ENCODE peak calls at places on chromosomes 6 and 20, in five cellular contexts. V is mesendoderm, O is uterus, L is hepatocyte, N is right cardiac atrium. Z is an unnamed sample.

GRCh38 chr6:135830452-135830851 is 21.0 kb upstream of the PDE7B start:
- DNase-seq in O (no peak), L (no peak), V (no peak), N (no peak), Z (no peak)

GRCh38 chr20:57769756-57770155 is 59.9 kb upstream of the PMEPA1 start:
- DNase-seq in O (no peak), L (no peak), N (peak), V (peak), Z (no peak)

GRCh38 chr6:53615633-53616449 is 49.7 kb downstream of the KLHL31 start:
- DNase-seq in O (no peak), L (peak), V (peak), N (no peak), Z (no peak)

GRCh38 chr6:105714846-105715245 is 312.0 kb upstream of the PREP start:
- DNase-seq in V (no peak), L (no peak), O (no peak), N (no peak), Z (no peak)

GRCh38 chr6:68333444-68333843 is 301.6 kb upstream of the ADGRB3 start:
- DNase-seq in L (peak), V (no peak), N (no peak), O (no peak), Z (no peak)

GRCh38 chr6:113820751-113821150 is 36.4 kb upstream of the MARCKS start:
- DNase-seq in O (no peak), V (no peak), N (no peak), L (no peak), Z (no peak)

GRCh38 chr20:44153636-44154043 is 33.3 kb downstream of the JPH2 start:
- DNase-seq in O (peak), V (peak), L (no peak), N (no peak), Z (no peak)

GRCh38 chr20:3243718-3244358 is 4.8 kb upstream of the SLC4A11 start:
- DNase-seq in O (no peak), N (no peak), V (no peak), L (no peak), Z (no peak)

GRCh38 chr6:35893246-35893645 is 27.7 kb downstream of the SRPK1 start:
- DNase-seq in V (peak), O (no peak), N (no peak), L (no peak), Z (peak)

GRCh38 chr20:25471020-25471419 is 63.5 kb downstream of the GINS1 start:
- DNase-seq in L (no peak), N (no peak), O (no peak), V (no peak), Z (no peak)

GRCh38 chr6:137673603-137674002 is 179.4 kb upstream of the OLIG3 start:
- DNase-seq in V (no peak), N (no peak), L (no peak), O (no peak), Z (no peak)

GRCh38 chr6:25387483-25387882 is 108.3 kb downstream of the CARMIL1 start:
- DNase-seq in O (no peak), N (no peak), L (no peak), V (no peak), Z (no peak)

GRCh38 chr6:6699741-6700367 is 111.3 kb downstream of the LY86 start:
- DNase-seq in L (peak), O (peak), V (peak), N (peak), Z (peak)

GRCh38 chr20:47040506-47041125 is 146.0 kb downstream of the EYA2 start:
- DNase-seq in L (no peak), O (no peak), N (no peak), V (no peak), Z (no peak)

GRCh38 chr20:6766433-6766832 is 1.1 kb upstream of the BMP2 start:
- DNase-seq in V (no peak), N (peak), L (no peak), O (no peak), Z (no peak)

GRCh38 chr20:54257090-54257816 is 49.4 kb downstream of the PFDN4 start:
- DNase-seq in N (no peak), V (peak), O (peak), L (peak), Z (no peak)

GRCh38 chr6:87393026-87393622 is 14.6 kb upstream of the CFAP206 start:
- DNase-seq in V (peak), L (peak), N (no peak), O (no peak), Z (no peak)

GRCh38 chr6:28537509-28538140 is 11.9 kb downstream of the GPX5 start:
- DNase-seq in O (no peak), L (peak), V (peak), N (no peak), Z (no peak)

GRCh38 chr20:38002422-38002821 is 30.8 kb downstream of the TTI1 start:
- DNase-seq in L (no peak), O (no peak), V (no peak), N (no peak), Z (no peak)

GRCh38 chr6:87436435-87436834 is 28.7 kb downstream of the CFAP206 start:
- DNase-seq in O (peak), N (peak), L (peak), V (peak), Z (no peak)

GRCh38 chr6:142926494-142927273 is 18.3 kb downstream of the HIVEP2 start:
- DNase-seq in O (peak), N (peak), V (peak), L (peak), Z (peak)

GRCh38 chr20:2052741-2053140 is 48.9 kb upstream of the STK35 start:
- DNase-seq in O (no peak), V (peak), N (no peak), L (no peak), Z (no peak)

GRCh38 chr6:159953091-159953581 is 15.7 kb upstream of the IGF2R start:
- DNase-seq in V (no peak), O (peak), N (peak), L (peak), Z (no peak)

GRCh38 chr20:10398834-10399369 is 35.1 kb downstream of the MKKS start:
- DNase-seq in N (no peak), O (no peak), L (no peak), V (peak), Z (no peak)

DNA sequence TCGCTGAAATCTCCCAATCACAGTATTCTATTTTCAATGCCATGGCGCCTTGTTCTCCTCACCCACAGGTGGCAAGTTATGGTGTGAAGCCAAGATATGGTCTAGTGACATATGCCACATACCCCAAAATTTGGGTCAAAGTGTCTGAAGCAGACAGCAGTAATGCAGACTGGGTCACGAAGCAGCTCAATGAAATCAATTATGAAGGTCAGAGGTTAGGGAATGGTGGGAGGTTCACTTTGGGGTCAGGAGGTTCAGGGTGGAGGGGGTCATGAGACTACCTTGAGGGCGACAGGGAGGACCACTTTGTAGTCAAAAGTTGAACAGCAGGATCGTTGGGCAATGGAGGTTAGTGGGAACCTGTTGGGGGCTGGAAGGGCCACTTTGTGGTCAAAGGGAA is 2.4 kb downstream of the CFB start:
- DNase-seq in O (no peak), V (no peak), L (no peak), N (no peak), Z (no peak)
- H3K27ac ChIP-seq in O (no peak), V (no peak), L (no peak), N (no peak), Z (no peak)

DNA sequence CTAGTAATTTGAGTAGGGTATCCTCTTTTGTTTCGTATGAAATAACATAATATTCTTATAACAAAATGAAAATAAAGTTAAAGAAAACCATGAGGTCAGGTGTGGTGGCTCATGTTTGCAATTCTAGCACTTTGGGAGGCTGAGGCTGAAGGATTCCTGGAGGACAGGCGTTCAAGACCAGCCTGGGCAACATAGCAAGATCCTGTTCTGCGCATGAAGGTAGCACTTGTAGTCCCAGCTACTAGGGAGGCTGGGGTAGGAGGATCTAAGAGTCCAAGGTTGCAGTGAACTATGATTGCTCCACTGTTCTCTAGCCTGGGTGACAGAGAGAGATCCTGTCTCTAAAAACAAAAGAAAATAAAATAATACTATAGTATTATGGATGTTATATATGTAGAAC is 145.6 kb downstream of the PDSS2 start:
- DNase-seq in L (no peak), V (no peak), O (no peak), N (no peak), Z (no peak)
- H3K27ac ChIP-seq in L (no peak), V (no peak), O (no peak), N (no peak), Z (no peak)

GRCh38 chr20:50520222-50520877 is 10.2 kb downstream of the PTPN1 start:
- DNase-seq in L (no peak), V (no peak), N (no peak), O (no peak), Z (no peak)
- H3K27ac ChIP-seq in L (peak), V (no peak), N (no peak), O (no peak), Z (no peak)

DNA sequence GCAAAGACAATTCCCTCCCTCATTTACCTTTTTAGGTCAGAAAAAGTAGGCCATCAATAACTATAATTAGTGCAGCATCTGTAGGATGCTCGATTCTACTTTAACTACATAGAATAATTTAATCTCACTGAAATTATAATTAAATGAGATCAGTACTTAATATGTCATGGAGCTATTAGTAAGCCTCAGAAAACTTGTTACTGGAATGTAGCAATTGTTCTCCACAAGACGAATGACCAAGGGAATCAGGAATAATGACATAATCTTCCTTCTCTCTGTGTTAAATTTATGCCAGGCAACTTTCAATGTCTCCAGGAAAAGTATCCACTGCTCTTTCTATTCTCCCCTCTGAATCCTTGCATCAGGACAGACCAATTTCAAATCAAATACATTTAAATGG is 34.1 kb downstream of the SESN1 start:
- DNase-seq in V (no peak), N (no peak), O (no peak), L (no peak), Z (no peak)
- H3K27ac ChIP-seq in V (no peak), N (no peak), O (peak), L (no peak), Z (no peak)

GRCh38 chr6:5656226-5656625 is 350.5 kb downstream of the NRN1 start:
- DNase-seq in O (no peak), L (no peak), N (no peak), V (no peak), Z (no peak)

GRCh38 chr6:5657684-5658429 is 348.9 kb downstream of the NRN1 start:
- DNase-seq in V (no peak), N (peak), L (no peak), O (no peak), Z (no peak)

GRCh38 chr6:5652738-5653137 is 354.0 kb downstream of the NRN1 start:
- DNase-seq in N (no peak), L (no peak), V (no peak), O (no peak), Z (no peak)

GRCh38 chr6:5659467-5659866 is 347.3 kb downstream of the NRN1 start:
- DNase-seq in N (no peak), V (no peak), O (no peak), L (no peak), Z (no peak)

DNA sequence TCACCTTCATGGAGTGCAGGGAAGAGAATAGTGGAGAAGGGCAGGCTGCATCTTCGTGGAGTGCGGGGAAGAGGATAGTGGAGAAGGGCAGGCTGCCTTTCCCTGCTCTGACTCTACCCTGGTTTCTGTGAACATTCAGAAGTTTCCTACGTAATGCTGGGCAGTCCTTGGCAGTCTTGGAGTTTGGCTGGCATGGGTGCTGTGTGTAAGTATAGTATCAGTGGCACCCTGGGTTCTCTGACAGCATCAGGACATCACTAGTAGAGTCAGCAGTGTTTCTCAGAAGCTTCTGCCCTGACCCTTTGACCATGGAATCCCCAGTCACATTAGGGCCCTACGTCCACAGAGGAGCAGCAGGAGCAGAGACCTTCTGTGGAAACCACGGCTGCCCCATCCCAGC is 352.9 kb downstream of the NRN1 start:
- DNase-seq in L (no peak), O (no peak), V (no peak), N (no peak), Z (no peak)
- H3K27ac ChIP-seq in L (no peak), O (no peak), V (no peak), N (no peak), Z (no peak)

GRCh38 chr20:117518-117917 is 24.9 kb upstream of the DEFB126 start:
- DNase-seq in N (no peak), V (no peak), O (no peak), L (no peak), Z (no peak)
- H3K27ac ChIP-seq in N (no peak), V (no peak), O (no peak), L (no peak), Z (no peak)

GRCh38 chr6:112227992-112228391 is 26.4 kb downstream of the LAMA4 start:
- DNase-seq in L (no peak), V (no peak), N (peak), O (no peak), Z (no peak)
- H3K27ac ChIP-seq in L (no peak), V (no peak), N (no peak), O (peak), Z (no peak)

GRCh38 chr6:20237677-20238460 is 25.6 kb upstream of the MBOAT1 start:
- DNase-seq in N (no peak), L (no peak), V (no peak), O (no peak), Z (no peak)
- H3K27ac ChIP-seq in N (no peak), L (peak), V (no peak), O (no peak), Z (no peak)

GRCh38 chr20:32483351-32484220 is 101.5 kb downstream of the NOL4L start:
- DNase-seq in O (no peak), N (peak), V (peak), L (peak), Z (peak)

GRCh38 chr20:32481311-32482103 is 103.6 kb downstream of the NOL4L start:
- DNase-seq in V (peak), O (no peak), N (peak), L (peak), Z (no peak)

GRCh38 chr20:32484221-32485125 is 100.7 kb downstream of the NOL4L start:
- DNase-seq in O (peak), L (peak), V (peak), N (peak), Z (peak)

GRCh38 chr20:32480361-32481199 is 104.6 kb downstream of the NOL4L start:
- DNase-seq in N (peak), L (peak), V (no peak), O (no peak), Z (no peak)

DNA sequence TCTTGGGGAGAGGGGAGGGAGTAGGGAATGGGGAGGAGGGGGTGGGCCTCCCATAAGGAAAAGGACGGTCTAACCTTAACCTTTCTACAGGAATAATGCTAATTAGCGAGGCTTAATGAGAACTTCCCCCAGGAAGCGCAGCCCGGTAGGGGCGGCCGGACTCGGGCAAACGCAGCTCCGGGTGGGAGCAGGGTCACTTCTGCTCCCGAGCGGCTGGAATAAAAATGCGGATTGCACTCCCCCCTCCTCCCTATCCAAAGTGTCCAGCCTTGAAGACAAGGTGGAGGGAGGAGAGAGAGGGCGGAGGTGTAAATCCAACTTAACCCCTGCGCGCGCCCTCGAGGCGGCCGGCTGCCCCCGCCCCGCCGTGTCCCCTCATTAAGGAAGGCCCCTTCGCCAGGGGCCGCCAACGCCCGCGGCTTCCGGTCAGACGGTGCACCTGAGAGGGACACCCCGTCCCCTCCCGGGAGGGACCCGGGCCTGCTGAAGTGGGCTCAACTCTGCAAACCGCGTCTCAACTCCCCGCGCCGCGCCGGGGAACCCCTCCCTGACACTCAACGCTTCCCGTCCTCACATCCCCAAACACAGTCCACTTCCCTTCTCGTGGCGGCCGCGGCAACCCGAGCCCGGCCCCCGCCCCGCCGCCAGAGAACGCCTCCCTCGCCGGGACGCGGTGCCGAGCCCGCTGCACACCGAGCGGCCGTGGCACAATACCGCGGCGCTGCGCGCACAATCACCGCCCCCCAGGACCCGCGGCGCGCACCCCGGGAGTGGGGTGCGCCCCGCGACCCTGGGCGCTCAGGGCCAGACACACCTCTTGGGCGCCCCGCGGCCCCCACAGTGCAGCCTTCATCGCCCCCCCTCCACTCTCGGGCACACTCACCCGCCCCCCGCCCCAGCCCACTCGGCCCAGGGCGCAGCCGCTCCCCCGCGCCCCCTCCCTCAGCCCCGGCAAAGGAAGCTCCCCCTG is 102.6 kb downstream of the NOL4L start:
- DNase-seq in V (peak), N (peak), L (peak), O (no peak), Z (no peak)
- H3K27ac ChIP-seq in V (peak), N (peak), L (peak), O (peak), Z (peak)